ENCODE peak calls at places on chromosomes 13 and 19, in nine cellular contexts. C is endothelial cell, M is cardiac fibroblast, A is cardiac muscle cell, Q is heart right ventricle, F is endodermal cell, V is fibroblast of lung, H is AG09309, B is AG09319. N is an unnamed sample.

GRCh38 chr19:3222709-3223108 is 1.8 kb upstream of the CELF5 start:
- DNase-seq in Q (no peak), F (no peak), V (no peak), A (no peak), C (no peak), M (no peak), H (no peak), B (no peak), N (no peak)

GRCh38 chr13:49693191-49693733 is 2.0 kb upstream of the EBPL start:
- DNase-seq in V (no peak), F (no peak), A (peak), C (no peak), M (peak), B (no peak), H (no peak), Q (no peak), N (no peak)

GRCh38 chr19:3537438-3538240 is 1.3 kb upstream of the TEKTIP1 start:
- DNase-seq in Q (no peak), M (no peak), V (no peak), H (no peak), A (no peak), B (no peak), F (no peak), C (no peak), N (no peak)

GRCh38 chr19:16197188-16197621 is 506 bp upstream of the AP1M1 start:
- DNase-seq in C (no peak), Q (no peak), H (peak), A (peak), B (peak), M (peak), V (peak), F (no peak), N (no peak)

GRCh38 chr19:20313894-20314293 is 146.9 kb downstream of the ZNF486 start:
- DNase-seq in H (no peak), A (no peak), Q (no peak), B (no peak), F (no peak), C (no peak), V (no peak), M (no peak), N (no peak)

GRCh38 chr19:50328257-50329145 is 676 bp downstream of the KCNC3 start:
- DNase-seq in F (peak), H (no peak), M (peak), Q (peak), V (no peak), A (no peak), B (no peak), C (no peak), N (no peak)

GRCh38 chr13:49678172-49678914 is 12.9 kb downstream of the EBPL start:
- DNase-seq in C (no peak), M (no peak), V (no peak), B (no peak), H (no peak), Q (no peak), A (no peak), F (no peak), N (no peak)

GRCh38 chr13:50731400-50731799 is 112.1 kb downstream of the DLEU7 start:
- DNase-seq in H (peak), V (peak), M (peak), C (no peak), Q (no peak), F (no peak), B (peak), A (peak), N (no peak)

GRCh38 chr13:79445968-79446645 is 34.8 kb upstream of the NDFIP2 start:
- DNase-seq in B (no peak), Q (no peak), A (no peak), V (no peak), M (no peak), C (no peak), H (no peak), F (peak), N (no peak)

GRCh38 chr19:44723299-44723951 is 24.5 kb downstream of the CEACAM16 start:
- DNase-seq in C (no peak), Q (no peak), V (no peak), A (no peak), M (no peak), H (no peak), F (no peak), B (no peak), N (no peak)

GRCh38 chr19:35476149-35476548 is 14.1 kb downstream of the KRTDAP start:
- DNase-seq in F (peak), Q (no peak), A (no peak), H (no peak), B (no peak), V (no peak), C (no peak), M (no peak), N (no peak)

GRCh38 chr19:7729211-7729610 is 2.7 kb downstream of the CLEC4G start:
- DNase-seq in A (no peak), V (no peak), C (no peak), B (no peak), F (peak), Q (no peak), H (no peak), M (no peak), N (no peak)

GRCh38 chr19:47049307-47049700 is 880 bp upstream of the TMEM160 start:
- DNase-seq in V (peak), H (peak), M (peak), B (no peak), F (peak), A (peak), Q (no peak), C (no peak), N (peak)

GRCh38 chr13:74886496-74886895 is 595.5 kb downstream of the TBC1D4 start:
- DNase-seq in Q (no peak), F (no peak), C (no peak), B (no peak), V (peak), A (peak), H (no peak), M (peak), N (no peak)

GRCh38 chr13:114339779-114340534 is 25.7 kb downstream of the CHAMP1 start:
- DNase-seq in C (no peak), V (peak), Q (no peak), A (peak), H (no peak), M (peak), F (no peak), B (peak), N (no peak)

GRCh38 chr13:90690458-90691063 is 656.9 kb upstream of the MIR17HG start:
- DNase-seq in V (peak), C (no peak), F (no peak), M (peak), H (peak), B (no peak), Q (no peak), A (peak), N (no peak)

GRCh38 chr13:33490461-33491327 is 205.1 kb upstream of the STARD13 start:
- DNase-seq in F (peak), Q (no peak), B (no peak), M (peak), H (no peak), A (peak), V (no peak), C (no peak), N (peak)

GRCh38 chr13:86608739-86609138 is 809.5 kb upstream of the SLITRK6 start:
- DNase-seq in V (no peak), H (no peak), Q (no peak), A (no peak), F (no peak), B (no peak), C (no peak), M (no peak), N (no peak)

GRCh38 chr19:38017504-38018150 is 110.6 kb downstream of the SIPA1L3 start:
- DNase-seq in A (no peak), V (no peak), C (no peak), B (no peak), H (no peak), Q (no peak), F (no peak), M (no peak), N (no peak)

GRCh38 chr19:50315773-50316448 is 13.3 kb downstream of the KCNC3 start:
- DNase-seq in A (no peak), C (no peak), Q (no peak), H (no peak), V (no peak), F (peak), M (no peak), B (no peak), N (no peak)

GRCh38 chr13:62280590-62280989 is 864.9 kb upstream of the PCDH20 start:
- DNase-seq in F (no peak), V (no peak), Q (no peak), B (no peak), C (no peak), H (no peak), A (no peak), M (no peak), N (no peak)

GRCh38 chr19:2081873-2082810 is 14.0 kb downstream of the MOB3A start:
- DNase-seq in Q (no peak), V (no peak), H (no peak), M (no peak), C (no peak), F (no peak), B (no peak), A (no peak), N (no peak)

GRCh38 chr19:29810504-29810871 is 1.3 kb upstream of the CCNE1 start:
- DNase-seq in H (no peak), C (no peak), M (peak), A (no peak), V (peak), B (no peak), Q (no peak), F (no peak), N (no peak)

GRCh38 chr13:71316964-71317363 is 550.0 kb downstream of the DACH1 start:
- DNase-seq in B (no peak), V (no peak), M (no peak), H (no peak), F (no peak), C (no peak), A (no peak), Q (no peak), N (no peak)

GRCh38 chr13:71320452-71320851 is 546.6 kb downstream of the DACH1 start:
- DNase-seq in C (peak), V (no peak), Q (no peak), A (peak), F (peak), H (no peak), B (no peak), M (peak), N (no peak)
- TF ChIP-seq CTCF in C (peak), V (peak), Q (peak), A (peak), F (peak), H (no peak), B (peak), M (peak), N (peak)

GRCh38 chr13:30934381-30934780 is 1.9 kb downstream of the TEX26 start:
- DNase-seq in F (peak), C (no peak), M (no peak), Q (no peak), V (no peak), A (no peak), B (no peak), H (no peak), N (no peak)
- TF ChIP-seq CTCF in F (peak), C (no peak), M (peak), Q (no peak), V (no peak), A (no peak), B (no peak), H (peak), N (no peak)

DNA sequence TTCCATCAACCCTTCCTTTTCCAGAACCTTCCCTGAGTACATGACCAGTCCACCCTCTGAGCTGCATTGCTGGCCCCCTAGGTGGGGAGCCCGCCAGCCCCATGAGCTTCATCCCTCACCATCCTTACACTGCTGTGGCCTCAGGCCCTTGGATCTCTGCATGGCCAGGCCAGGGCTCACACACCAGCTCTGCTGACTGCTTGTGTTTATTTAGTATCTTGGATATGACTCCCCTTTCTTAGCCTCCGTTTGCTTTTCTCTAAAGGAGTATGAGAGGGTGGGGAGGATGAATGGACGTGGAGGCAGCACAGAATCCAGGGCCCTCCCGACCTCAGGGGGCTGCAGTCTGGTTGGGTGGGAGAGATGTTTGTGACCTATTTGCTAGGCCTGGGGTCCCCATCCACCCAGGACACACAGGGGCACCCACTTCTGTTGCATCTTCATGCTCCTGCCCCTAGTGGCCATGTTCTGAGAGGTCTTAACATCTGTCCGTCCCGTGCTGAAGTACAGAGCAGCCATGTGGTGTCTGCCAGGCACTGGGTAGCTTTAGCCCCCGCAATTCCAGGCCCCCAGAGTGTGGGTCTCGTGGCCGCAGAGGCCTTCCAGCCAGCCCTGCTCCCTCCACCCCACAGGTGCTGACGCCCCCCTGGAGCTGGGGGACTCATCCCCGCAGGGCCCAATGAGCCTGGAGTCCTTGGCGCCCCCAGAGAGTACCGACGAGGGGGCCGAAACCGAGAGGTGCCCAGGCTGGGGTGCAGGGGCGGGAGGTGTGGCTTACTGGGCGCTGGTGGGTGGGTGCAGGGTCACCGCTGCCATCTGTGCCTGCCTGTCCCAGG is 13.0 kb downstream of the ARHGEF1 start:
- DNase-seq in C (no peak), B (no peak), Q (no peak), M (no peak), A (no peak), H (no peak), F (no peak), V (no peak), N (no peak)
- TF ChIP-seq CTCF in C (peak), B (peak), Q (no peak), M (peak), A (peak), H (peak), F (peak), V (no peak), N (peak)

GRCh38 chr19:53311044-53311443 is 22.5 kb upstream of the ZNF845 start:
- DNase-seq in A (no peak), H (no peak), C (no peak), B (no peak), M (no peak), Q (no peak), V (no peak), F (no peak), N (no peak)

GRCh38 chr19:53311897-53312296 is 21.7 kb upstream of the ZNF845 start:
- DNase-seq in C (no peak), M (no peak), H (no peak), V (no peak), F (no peak), Q (no peak), B (no peak), A (no peak), N (no peak)

DNA sequence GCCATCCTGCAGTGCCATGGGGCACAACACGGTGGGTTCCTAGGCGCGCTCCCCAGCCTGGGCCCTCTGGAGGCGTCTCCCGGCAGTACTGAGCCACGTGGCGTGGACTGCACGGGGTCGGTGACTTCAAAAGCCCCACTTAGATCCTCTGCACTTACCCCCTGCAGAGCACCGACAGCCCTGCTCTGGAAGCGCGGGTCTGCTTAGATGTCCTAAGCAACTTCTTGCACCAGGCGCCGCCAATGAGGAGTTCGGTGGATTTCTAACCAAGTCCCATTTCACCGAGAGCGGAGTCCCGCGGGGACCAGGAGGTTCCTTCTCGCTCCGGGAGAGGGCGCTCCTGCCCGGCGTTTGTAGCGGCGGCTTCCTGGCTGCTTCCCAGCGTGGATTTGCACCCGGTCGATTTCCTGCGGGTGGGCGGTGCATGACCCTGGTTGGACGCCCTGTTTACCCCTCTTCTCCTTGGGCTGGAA is 25.2 kb upstream of the ZNF845 start:
- DNase-seq in Q (peak), V (no peak), H (no peak), M (no peak), A (peak), F (peak), C (peak), B (no peak), N (no peak)
- TF ChIP-seq CTCF in Q (peak), V (peak), H (peak), M (peak), A (no peak), F (peak), C (no peak), B (peak), N (peak)

DNA sequence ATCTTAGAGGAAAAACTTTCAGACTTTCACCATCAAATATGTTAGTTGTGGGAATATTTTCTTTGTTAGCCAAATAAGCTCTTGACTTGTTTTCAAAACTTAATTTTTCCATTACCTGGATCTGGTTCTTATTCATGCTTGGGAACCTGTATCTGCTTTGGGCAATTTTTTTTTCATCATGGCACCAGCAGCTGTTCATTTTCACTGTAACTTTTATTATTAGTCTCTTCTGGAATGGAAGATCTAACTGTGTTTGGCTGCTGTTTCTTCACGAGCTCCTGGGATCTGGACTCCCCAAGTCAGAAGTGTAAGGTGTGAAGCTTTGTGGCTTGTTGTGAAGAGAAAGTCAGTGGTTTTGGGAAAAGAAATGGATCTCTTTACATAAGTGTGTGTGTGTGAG is 33.3 kb downstream of the RGCC start:
- DNase-seq in H (no peak), C (no peak), B (no peak), V (no peak), F (no peak), Q (no peak), M (no peak), A (no peak), N (no peak)
- TF ChIP-seq CTCF in H (no peak), C (no peak), B (no peak), V (no peak), F (no peak), Q (no peak), M (no peak), A (no peak), N (no peak)

DNA sequence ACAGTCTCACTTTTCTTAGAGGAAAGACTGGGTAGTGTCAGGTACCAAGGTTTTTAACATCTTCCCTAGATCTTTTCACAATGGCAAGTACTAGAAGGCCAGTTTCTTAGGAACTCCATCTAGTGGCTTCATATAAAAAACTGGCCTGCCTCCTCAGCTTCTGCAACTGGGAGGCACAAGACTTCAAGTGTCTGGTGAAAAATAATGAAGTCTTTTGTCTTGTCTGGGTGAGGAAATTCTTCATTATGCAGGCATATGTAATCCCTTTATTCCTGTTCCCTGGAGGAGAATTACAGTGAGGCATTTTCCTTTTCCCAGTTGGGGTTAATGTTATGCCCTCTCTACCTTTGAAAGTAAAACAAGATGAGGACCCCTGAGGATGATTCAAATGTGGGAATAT is 300.5 kb downstream of the NALCN start:
- DNase-seq in A (no peak), C (no peak), V (peak), H (no peak), B (no peak), F (no peak), M (peak), Q (no peak), N (no peak)
- TF ChIP-seq CTCF in A (no peak), C (no peak), V (no peak), H (peak), B (peak), F (peak), M (peak), Q (no peak), N (peak)

DNA sequence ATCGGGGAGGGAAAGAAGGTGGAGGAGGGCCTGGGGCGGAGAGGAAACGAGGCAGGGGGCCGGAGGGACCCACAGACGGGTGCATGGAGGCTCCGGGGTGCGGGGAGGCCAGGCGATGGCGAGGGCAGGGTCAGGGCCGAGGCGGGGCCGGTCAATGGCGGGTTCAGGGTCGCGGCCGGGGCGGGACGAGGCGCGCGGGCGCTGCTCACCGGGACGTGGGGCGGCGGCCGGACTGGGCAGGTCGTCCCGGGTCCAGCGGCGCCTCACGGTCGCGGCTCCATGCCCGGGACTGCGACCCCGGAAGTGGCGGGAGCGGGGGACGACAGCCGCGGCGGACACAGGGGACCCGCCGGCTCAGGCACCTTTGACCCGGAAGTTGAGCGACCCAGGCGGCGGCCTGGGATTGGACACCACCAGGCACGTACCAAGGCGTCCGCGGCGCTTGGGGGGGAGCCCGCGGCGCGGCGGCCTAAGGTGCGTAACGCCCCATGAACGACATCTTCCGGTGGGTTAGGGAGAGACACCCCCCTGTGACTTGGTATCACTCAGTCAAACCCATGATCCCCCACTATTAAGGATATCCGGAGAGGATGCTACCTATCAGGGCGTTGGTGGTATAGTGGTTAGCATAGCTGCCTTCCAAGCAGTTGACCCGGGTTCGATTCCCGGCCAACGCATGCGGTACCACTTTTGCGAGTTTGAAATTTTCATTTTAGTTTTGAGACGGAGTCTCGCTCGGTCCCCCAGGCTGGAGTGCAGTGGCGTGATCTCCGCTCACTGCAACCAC is at the start of gene DPP9:
- DNase-seq in H (peak), F (peak), Q (peak), B (peak), C (peak), M (peak), A (peak), V (peak), N (peak)
- TF ChIP-seq CTCF in H (peak), F (no peak), Q (peak), B (peak), C (no peak), M (peak), A (peak), V (no peak), N (peak)

GRCh38 chr13:29260684-29261083 is 334.8 kb downstream of the SLC7A1 start:
- DNase-seq in B (no peak), H (no peak), M (peak), A (no peak), Q (no peak), V (no peak), F (no peak), C (no peak), N (no peak)
- TF ChIP-seq CTCF in B (no peak), H (no peak), M (no peak), A (no peak), Q (peak), V (no peak), F (peak), C (no peak), N (peak)